ENCODE peak calls at places on chromosomes 3 and 15, in eight cellular contexts. D is PC-3, A is ovary, Z is Peyer's patch, L is GM23338, T is choroid plexus epithelial cell, I is tibial artery, G is hepatocyte. B is an unnamed sample.

GRCh38 chr3:127035672-127036071 is 52.8 kb downstream of the PLXNA1 start:
- DNase-seq in G (peak; percentile 54), D (peak; percentile 76), A (peak; percentile 93), L (no peak), I (peak; percentile 52), T (peak; percentile 55), Z (peak; percentile 93), B (peak; percentile 82)

GRCh38 chr15:76401285-76401684 is 64.7 kb downstream of the ISL2 start:
- DNase-seq in L (no peak), D (peak; percentile 47), T (peak; percentile 72), I (no peak), Z (no peak), A (no peak), G (no peak), B (no peak)

GRCh38 chr3:46656778-46657556 is 36.5 kb downstream of the ALS2CL start:
- DNase-seq in D (peak; percentile 55), A (no peak), G (no peak), I (no peak), T (no peak), Z (no peak), L (no peak), B (no peak)

GRCh38 chr3:183734750-183735284 is 37.2 kb downstream of the YEATS2 start:
- DNase-seq in G (no peak), A (no peak), Z (no peak), L (no peak), T (no peak), I (no peak), D (no peak), B (no peak)

GRCh38 chr3:160678447-160678846 is 1.5 kb downstream of the ARL14 start:
- DNase-seq in L (no peak), A (no peak), G (peak; percentile 46), D (peak; percentile 28), Z (no peak), T (peak; percentile 19), I (no peak), B (no peak)

GRCh38 chr3:126056123-126056522 is 27.8 kb downstream of the SLC41A3 start:
- DNase-seq in A (no peak), L (no peak), G (no peak), D (no peak), T (no peak), Z (peak; percentile 34), I (no peak), B (no peak)

GRCh38 chr15:69532856-69533255 is 80.2 kb downstream of the RPLP1 start:
- DNase-seq in T (no peak), Z (no peak), I (no peak), G (no peak), D (no peak), L (no peak), A (no peak), B (no peak)

GRCh38 chr3:468172-468571 is 271.6 kb downstream of the CHL1 start:
- DNase-seq in D (peak; percentile 25), Z (no peak), A (no peak), G (peak; percentile 21), I (no peak), L (peak; percentile 61), T (no peak), B (no peak)

GRCh38 chr3:17639765-17640164 is 102.7 kb downstream of the TBC1D5 start:
- DNase-seq in Z (no peak), A (no peak), D (peak; percentile 80), G (peak; percentile 45), L (no peak), T (peak; percentile 89), I (peak; percentile 28), B (peak; percentile 94)

GRCh38 chr15:29039466-29040366 is 153.9 kb downstream of the APBA2 start:
- DNase-seq in T (no peak), D (no peak), I (no peak), G (no peak), Z (no peak), L (peak; percentile 17), A (no peak), B (no peak)

GRCh38 chr15:67564590-67565345 is 22.3 kb downstream of the MAP2K5 start:
- DNase-seq in D (no peak), Z (no peak), A (no peak), T (peak; percentile 36), G (no peak), L (no peak), I (no peak), B (no peak)

GRCh38 chr3:171654809-171655208 is 155.5 kb downstream of the PLD1 start:
- DNase-seq in I (peak; percentile 83), L (no peak), Z (peak; percentile 54), G (peak; percentile 12), D (no peak), A (peak; percentile 79), T (peak; percentile 50), B (peak; percentile 92)

GRCh38 chr15:39365873-39366272 is 215.0 kb upstream of the THBS1 start:
- DNase-seq in G (no peak), I (no peak), Z (no peak), T (no peak), D (no peak), A (no peak), L (no peak), B (no peak)

GRCh38 chr3:89467886-89468479 is 360.6 kb downstream of the EPHA3 start:
- DNase-seq in T (peak; percentile 16), D (no peak), Z (no peak), A (no peak), G (no peak), I (no peak), L (peak; percentile 15), B (no peak)

GRCh38 chr3:112376996-112377395 is 44.0 kb downstream of the CD200 start:
- DNase-seq in A (no peak), Z (no peak), D (no peak), L (no peak), I (no peak), T (peak; percentile 48), G (peak; percentile 16), B (peak; percentile 99)

DNA sequence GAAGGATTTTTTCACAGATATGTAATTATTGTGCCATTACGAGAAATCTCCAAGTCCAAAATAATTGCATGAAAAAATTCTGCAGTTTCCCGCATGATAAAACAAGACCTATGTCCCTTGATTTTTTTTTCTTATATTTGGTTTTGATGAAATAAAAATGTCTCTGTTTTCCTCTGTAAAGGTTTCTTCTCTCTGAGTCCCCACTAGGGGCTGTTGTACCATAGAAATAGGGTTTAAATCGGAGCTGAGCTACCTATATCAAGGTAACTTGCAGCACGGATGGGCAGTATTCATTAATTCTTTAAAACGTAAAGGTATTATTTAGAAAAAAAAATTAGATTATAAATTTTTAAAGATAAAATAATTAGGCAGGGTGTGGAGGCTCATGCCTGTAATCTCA is 66.6 kb upstream of the IGF1R start:
- DNase-seq in G (no peak), Z (no peak), T (no peak), I (no peak), A (no peak), D (peak; percentile 33), L (peak; percentile 72), B (no peak)
- TF ChIP-seq CTCF in G (peak; percentile 32), Z (no peak), T (no peak), I (no peak), A (no peak), D (peak; percentile 38), L (peak; percentile 58), B (no peak)

GRCh38 chr3:52705438-52705687 is 228 bp downstream of the GLT8D1 start:
- DNase-seq in T (no peak), L (no peak), D (no peak), G (no peak), I (no peak), Z (no peak), A (no peak), B (no peak)

GRCh38 chr3:52707585-52707984 is 1.7 kb downstream of the SPCS1 start:
- DNase-seq in G (no peak), D (no peak), A (no peak), L (no peak), T (no peak), I (no peak), Z (no peak), B (no peak)

GRCh38 chr3:52704611-52705437 is 767 bp downstream of the GLT8D1 start:
- DNase-seq in T (peak; percentile 33), I (no peak), Z (peak; percentile 51), A (peak; percentile 53), D (peak; percentile 30), G (peak; percentile 46), L (peak; percentile 17), B (no peak)

GRCh38 chr3:52705688-52706686 is at the start of the genes GLT8D1 and SPCS1:
- DNase-seq in D (peak; percentile 86), A (peak; percentile 88), I (peak; percentile 77), L (peak; percentile 93), Z (peak; percentile 93), G (peak; percentile 93), T (peak; percentile 87), B (peak; percentile 80)

DNA sequence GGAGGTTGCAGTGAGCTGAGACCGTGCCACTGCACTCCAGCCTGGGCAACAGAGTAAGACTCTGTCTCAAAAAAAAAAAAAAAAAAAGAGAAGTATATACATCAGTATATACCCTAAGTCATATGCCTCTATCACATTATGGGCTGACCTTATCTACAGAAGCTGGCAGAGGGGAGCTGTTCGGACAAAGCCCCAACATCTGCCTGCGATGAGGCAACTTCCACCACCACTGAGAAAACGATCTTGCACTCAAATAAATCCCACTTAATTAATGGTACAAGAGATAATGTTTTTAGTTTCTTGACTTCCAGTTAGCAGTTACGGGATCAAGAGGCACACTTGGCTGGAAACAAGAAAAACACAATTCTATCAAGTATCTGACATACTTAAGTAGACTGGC is 2.2 kb downstream of the GLT8D1 start:
- DNase-seq in A (no peak), T (no peak), I (no peak), G (no peak), Z (no peak), D (no peak), L (no peak), B (no peak)
- H3K4me3 ChIP-seq in A (no peak overlapping the region), T (no peak overlapping the region), I (no peak overlapping the region), G (no peak overlapping the region), Z (no peak overlapping the region), D (no peak overlapping the region), L (no peak overlapping the region), B (peak overlapping the region; percentile 98)

GRCh38 chr3:129377615-129378014 is 50.8 kb downstream of the EFCAB12 start:
- DNase-seq in T (no peak), L (no peak), G (no peak), I (no peak), D (no peak), A (no peak), Z (no peak), B (no peak)
- TF ChIP-seq CTCF in T (no peak), L (no peak), G (no peak), I (no peak), D (no peak), A (no peak), Z (no peak), B (no peak)

GRCh38 chr15:60648928-60649679 is 170.2 kb upstream of the ICE2 start:
- DNase-seq in A (no peak), I (no peak), D (no peak), G (no peak), L (no peak), Z (no peak), T (no peak), B (no peak)

GRCh38 chr15:60652245-60652644 is 173.3 kb upstream of the ICE2 start:
- DNase-seq in Z (no peak), D (no peak), I (no peak), G (no peak), L (no peak), A (no peak), T (no peak), B (no peak)

GRCh38 chr15:60651734-60652141 is 172.8 kb upstream of the ICE2 start:
- DNase-seq in Z (no peak), L (peak; percentile 28), I (no peak), G (no peak), A (no peak), T (no peak), D (no peak), B (no peak)

GRCh38 chr15:60651155-60651554 is 172.2 kb upstream of the ICE2 start:
- DNase-seq in T (peak; percentile 23), Z (no peak), I (no peak), A (no peak), D (no peak), L (no peak), G (no peak), B (no peak)

GRCh38 chr15:60649845-60650548 is 171.1 kb upstream of the ICE2 start:
- DNase-seq in A (no peak), G (peak; percentile 14), L (peak; percentile 74), Z (peak; percentile 50), I (no peak), T (peak; percentile 31), D (no peak), B (no peak)
- H3K4me3 ChIP-seq in A (no peak overlapping the region), G (no peak overlapping the region), L (no peak overlapping the region), Z (no peak overlapping the region), I (no peak overlapping the region), T (no peak overlapping the region), D (no peak overlapping the region), B (no peak overlapping the region)